ENCODE peak calls at places on chromosomes 2 and 18, in five cellular contexts. A is cardiac muscle cell; P is spleen; H is IMR-90; T is CD4-positive, CD25-positive, alpha-beta regulatory T cell. W is an unnamed sample.

GRCh38 chr2:18440141-18440605 is 120.3 kb downstream of the RDH14 start:
- DNase-seq in A (no peak), P (no peak), H (peak; percentile 87), T (no peak), W (peak; percentile 49)

GRCh38 chr18:3451166-3451988 is 1.4 kb downstream of the TGIF1 start:
- DNase-seq in A (peak; percentile 88), P (peak; percentile 95), H (peak; percentile 89), T (peak; percentile 73), W (peak; percentile 93)

GRCh38 chr2:109379507-109379906 is 234.3 kb downstream of the SEPTIN10 start:
- DNase-seq in A (no peak), P (peak; percentile 48), H (no peak), T (no peak), W (no peak)

GRCh38 chr2:138500592-138501426 is 761 bp upstream of the SPOPL start:
- DNase-seq in A (no peak), P (peak; percentile 82), H (no peak), T (no peak), W (no peak)

GRCh38 chr18:66046025-66046602 is 295.3 kb downstream of the CDH7 start:
- DNase-seq in A (no peak), P (no peak), H (no peak), T (no peak), W (no peak)

GRCh38 chr2:5981241-5982055 is 289.3 kb downstream of the SOX11 start:
- DNase-seq in A (peak; percentile 32), P (no peak), H (peak; percentile 12), T (no peak), W (no peak)

GRCh38 chr2:27255187-27255586 is 7.7 kb downstream of the SLC30A3 start:
- DNase-seq in A (peak; percentile 38), P (no peak), H (no peak), T (no peak), W (no peak)

GRCh38 chr2:143162997-143163396 is 33.8 kb downstream of the ARHGAP15 start:
- DNase-seq in A (no peak), P (no peak), H (no peak), T (no peak), W (no peak)

GRCh38 chr2:150482667-150483260 is 4.7 kb downstream of the RND3 start:
- DNase-seq in A (no peak), P (no peak), H (peak; percentile 18), T (no peak), W (no peak)

GRCh38 chr2:236334122-236334876 is 70.1 kb upstream of the ASB18 start:
- DNase-seq in A (no peak), P (no peak), H (no peak), T (no peak), W (no peak)

GRCh38 chr2:179417436-179417949 is 152.9 kb upstream of the SESTD1 start:
- DNase-seq in A (no peak), P (no peak), H (no peak), T (no peak), W (no peak)

GRCh38 chr18:31931163-31931885 is 11.6 kb downstream of the TRAPPC8 start:
- DNase-seq in A (no peak), P (no peak), H (peak; percentile 26), T (no peak), W (peak; percentile 24)

GRCh38 chr18:67135981-67136380 is 380.5 kb downstream of the DSEL start:
- DNase-seq in A (no peak), P (no peak), H (no peak), T (no peak), W (no peak)

GRCh38 chr2:132651115-132652099 is 18.6 kb downstream of the LYPD1 start:
- DNase-seq in A (peak; percentile 54), P (no peak), H (peak; percentile 71), T (no peak), W (peak; percentile 81)

GRCh38 chr2:54663424-54664030 is 59.9 kb upstream of the EML6 start:
- DNase-seq in A (no peak), P (no peak), H (no peak), T (no peak), W (no peak)

GRCh38 chr2:37671013-37671815 is at the start of gene CDC42EP3:
- DNase-seq in A (peak; percentile 77), P (peak; percentile 94), H (no peak), T (peak; percentile 73), W (no peak)

GRCh38 chr2:59502981-59503380 is 1050.5 kb downstream of the BCL11A start:
- DNase-seq in A (no peak), P (no peak), H (no peak), T (no peak), W (no peak)

GRCh38 chr2:7083580-7084509 is 166.6 kb downstream of the RNF144A start:
- DNase-seq in A (peak; percentile 12), P (no peak), H (peak; percentile 25), T (peak; percentile 60), W (peak; percentile 60)

GRCh38 chr18:36735130-36735529 is 93.7 kb downstream of the TPGS2 start:
- DNase-seq in A (no peak), P (no peak), H (no peak), T (no peak), W (no peak)

GRCh38 chr2:313991-314390 is 26.1 kb upstream of the ALKAL2 start:
- DNase-seq in A (no peak), P (no peak), H (no peak), T (no peak), W (no peak)

GRCh38 chr2:112140413-112140802 is 2.2 kb downstream of the FBLN7 start:
- DNase-seq in A (no peak), P (no peak), H (no peak), T (no peak), W (no peak)
- H3K4me3 ChIP-seq in A (peak overlapping the region; percentile 0), P (peak overlapping the region; percentile 31), H (no peak overlapping the region), T (no peak overlapping the region), W (no peak overlapping the region)

GRCh38 chr18:62386091-62386490 is 61.0 kb downstream of the TNFRSF11A start:
- DNase-seq in A (no peak), P (no peak), H (no peak), T (no peak), W (no peak)

GRCh38 chr18:62386616-62387015 is 61.5 kb downstream of the TNFRSF11A start:
- DNase-seq in A (no peak), P (no peak), H (no peak), T (no peak), W (no peak)

GRCh38 chr18:62384068-62384467 is 59.0 kb downstream of the TNFRSF11A start:
- DNase-seq in A (no peak), P (no peak), H (no peak), T (no peak), W (peak; percentile 6)

GRCh38 chr18:62387257-62387656 is 62.1 kb downstream of the TNFRSF11A start:
- DNase-seq in A (no peak), P (no peak), H (no peak), T (no peak), W (no peak)

GRCh38 chr18:62384610-62385097 is 59.5 kb downstream of the TNFRSF11A start:
- DNase-seq in A (no peak), P (no peak), H (no peak), T (no peak), W (peak; percentile 14)
- H3K4me3 ChIP-seq in A (no peak overlapping the region), P (peak overlapping the region; percentile 15), H (peak overlapping the region; percentile 20), T (no peak overlapping the region), W (peak overlapping the region; percentile 42)

DNA sequence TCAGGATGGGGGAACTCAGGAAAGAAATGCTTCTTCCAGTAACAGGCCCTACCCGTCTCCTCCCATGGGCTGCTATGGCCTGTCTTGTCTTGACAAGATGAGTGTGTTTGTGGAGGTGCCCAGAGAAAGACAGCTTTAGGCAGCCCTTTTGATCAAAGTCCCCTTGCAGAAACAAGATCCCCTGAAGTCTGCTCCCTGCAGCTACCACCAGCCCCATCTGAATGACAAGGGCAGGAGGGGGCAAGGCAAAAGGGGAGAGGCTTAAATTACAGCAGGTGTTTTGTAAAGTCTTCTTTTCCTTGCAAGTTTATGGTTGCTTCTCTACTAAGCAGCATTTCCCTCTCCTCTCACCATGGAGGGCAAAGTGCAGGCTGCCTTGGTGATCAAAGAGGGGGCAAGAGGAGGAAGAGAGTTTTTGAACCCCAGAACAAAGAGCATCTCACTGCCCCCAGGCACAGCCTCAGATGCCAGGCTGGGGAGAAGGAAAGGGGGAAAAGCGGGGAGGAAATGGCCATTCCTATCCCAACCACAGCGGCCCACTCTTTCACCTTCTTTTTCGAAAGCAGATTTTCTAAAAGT is 6.7 kb downstream of the EVA1A start:
- DNase-seq in A (no peak), P (no peak), H (no peak), T (no peak), W (no peak)
- H3K4me3 ChIP-seq in A (no peak overlapping the region), P (no peak overlapping the region), H (no peak overlapping the region), T (no peak overlapping the region), W (no peak overlapping the region)

GRCh38 chr2:224440988-224441387 is 39.1 kb upstream of the FAM124B start:
- DNase-seq in A (no peak), P (no peak), H (no peak), T (no peak), W (no peak)

GRCh38 chr2:224444011-224444410 is 42.1 kb upstream of the FAM124B start:
- DNase-seq in A (no peak), P (no peak), H (no peak), T (no peak), W (no peak)

GRCh38 chr2:224444783-224445182 is 42.9 kb upstream of the FAM124B start:
- DNase-seq in A (no peak), P (no peak), H (no peak), T (no peak), W (no peak)

GRCh38 chr2:224438726-224439125 is 36.8 kb upstream of the FAM124B start:
- DNase-seq in A (no peak), P (no peak), H (no peak), T (no peak), W (no peak)

GRCh38 chr2:224442092-224442999 is 40.4 kb upstream of the FAM124B start:
- DNase-seq in A (no peak), P (peak; percentile 75), H (no peak), T (peak; percentile 17), W (peak; percentile 15)
- H3K4me3 ChIP-seq in A (no peak overlapping the region), P (peak overlapping the region; percentile 58), H (peak overlapping the region; percentile 64), T (no peak overlapping the region), W (peak overlapping the region; percentile 56)

GRCh38 chr18:49456794-49457193 is 3.7 kb downstream of the DYM start:
- DNase-seq in A (no peak), P (no peak), H (peak; percentile 51), T (no peak), W (peak; percentile 38)
- H3K4me3 ChIP-seq in A (no peak overlapping the region), P (no peak overlapping the region), H (no peak overlapping the region), T (no peak overlapping the region), W (no peak overlapping the region)

DNA sequence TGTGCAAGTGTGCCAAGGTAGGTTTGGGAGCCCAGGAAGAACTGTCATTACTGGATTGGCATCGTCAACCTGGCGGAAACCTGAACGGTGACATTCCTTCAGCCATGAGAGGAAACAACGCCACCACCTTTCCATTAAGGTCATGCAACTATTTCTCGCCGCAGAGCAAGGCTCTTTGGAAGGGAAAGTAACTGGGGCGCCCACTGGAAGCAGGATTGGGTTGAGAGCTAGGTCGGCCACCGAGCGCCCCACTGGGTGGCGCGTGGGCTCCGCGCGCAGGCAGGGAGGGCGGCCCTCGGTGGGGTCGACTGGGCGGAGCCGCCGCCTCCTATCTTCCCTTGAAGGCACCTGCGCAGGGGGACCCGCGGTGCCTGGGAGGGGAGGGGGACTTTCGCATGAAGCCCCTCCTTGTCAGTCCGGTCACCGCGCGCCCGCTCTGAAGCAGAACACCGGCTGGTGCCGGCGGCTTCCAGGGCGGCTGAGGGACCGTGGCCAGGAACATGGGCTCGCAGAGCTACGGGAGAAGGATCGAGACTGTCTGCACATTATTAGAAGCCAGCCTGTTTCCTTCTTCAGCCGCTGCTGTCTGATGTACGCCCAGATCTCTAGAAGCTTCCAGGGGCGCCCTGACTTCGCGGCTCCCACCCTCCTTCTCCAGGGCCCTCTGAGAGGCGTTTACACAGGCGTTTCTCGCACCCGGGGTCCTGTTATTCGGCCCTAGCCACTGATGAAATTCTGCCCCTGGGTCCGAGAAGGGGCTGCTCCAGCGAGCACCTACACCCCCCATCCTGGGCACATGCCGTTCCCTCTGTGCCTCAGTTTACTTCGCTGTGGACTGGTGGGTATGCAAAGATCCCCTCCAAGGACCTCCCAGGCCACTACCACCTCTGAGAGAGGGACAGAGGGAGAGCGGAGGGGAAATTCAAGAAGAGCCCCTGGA is 27.3 kb upstream of the MAL start:
- DNase-seq in A (no peak), P (peak; percentile 67), H (no peak), T (no peak), W (no peak)
- H3K4me3 ChIP-seq in A (no peak overlapping the region), P (no peak overlapping the region), H (no peak overlapping the region), T (no peak overlapping the region), W (no peak overlapping the region)